ENCODE peak calls at places on chromosomes 3 and 15, in four cellular contexts. One of them, this sample, is unnamed.
A peak's percentile ranks its signal among the peaks of the same experiment; 100 is the strongest.

GRCh38 chr3:71050521-71051258 is 532.8 kb downstream of the FOXP1 start:
- DNase-seq in Karpas-422: peak; percentile 55
- DNase-seq in hepatocyte: no peak
- DNase-seq in IMR-90: peak; percentile 62
- DNase-seq in this sample: no peak

GRCh38 chr15:37773111-37773860 is 161.2 kb upstream of the TMCO5A start:
- DNase-seq in Karpas-422: no peak
- DNase-seq in hepatocyte: no peak
- DNase-seq in IMR-90: peak; percentile 89
- DNase-seq in this sample: no peak

GRCh38 chr3:170355738-170356595 is 1.5 kb upstream of the SKIL start:
- DNase-seq in Karpas-422: no peak
- DNase-seq in hepatocyte: peak; percentile 76
- DNase-seq in IMR-90: peak; percentile 54
- DNase-seq in this sample: peak; percentile 85

GRCh38 chr15:76056931-76057330 is 2.9 kb upstream of the TMEM266 start:
- DNase-seq in Karpas-422: peak; percentile 53
- DNase-seq in hepatocyte: peak; percentile 32
- DNase-seq in IMR-90: no peak
- DNase-seq in this sample: peak; percentile 63

GRCh38 chr3:64906011-64906410 is 218.2 kb upstream of the ADAMTS9 start:
- DNase-seq in Karpas-422: no peak
- DNase-seq in hepatocyte: no peak
- DNase-seq in IMR-90: no peak
- DNase-seq in this sample: no peak

GRCh38 chr3:78855190-78855589 is 912.6 kb downstream of the ROBO1 start:
- DNase-seq in Karpas-422: no peak
- DNase-seq in hepatocyte: no peak
- DNase-seq in IMR-90: no peak
- DNase-seq in this sample: no peak

GRCh38 chr3:57917611-57918010 is 90.6 kb upstream of the FLNB start:
- DNase-seq in Karpas-422: no peak
- DNase-seq in hepatocyte: no peak
- DNase-seq in IMR-90: no peak
- DNase-seq in this sample: no peak

GRCh38 chr3:152192050-152192449 is 76.7 kb upstream of the MBNL1 start:
- DNase-seq in Karpas-422: no peak
- DNase-seq in hepatocyte: no peak
- DNase-seq in IMR-90: no peak
- DNase-seq in this sample: no peak

GRCh38 chr3:28028554-28028953 is 212.9 kb upstream of the CMC1 start:
- DNase-seq in Karpas-422: no peak
- DNase-seq in hepatocyte: no peak
- DNase-seq in IMR-90: no peak
- DNase-seq in this sample: no peak

GRCh38 chr3:125589743-125590142 is 5.6 kb downstream of the OSBPL11 start:
- DNase-seq in Karpas-422: peak; percentile 88
- DNase-seq in hepatocyte: no peak
- DNase-seq in IMR-90: no peak
- DNase-seq in this sample: peak; percentile 48

GRCh38 chr15:92984161-92984560 is 84.0 kb downstream of the CHD2 start:
- DNase-seq in Karpas-422: no peak
- DNase-seq in hepatocyte: no peak
- DNase-seq in IMR-90: no peak
- DNase-seq in this sample: no peak
- H2AFZ ChIP-seq in Karpas-422: no peak overlapping the region
- H2AFZ ChIP-seq in hepatocyte: no peak overlapping the region
- H2AFZ ChIP-seq in IMR-90: no peak overlapping the region
- H2AFZ ChIP-seq in this sample: no peak overlapping the region

DNA sequence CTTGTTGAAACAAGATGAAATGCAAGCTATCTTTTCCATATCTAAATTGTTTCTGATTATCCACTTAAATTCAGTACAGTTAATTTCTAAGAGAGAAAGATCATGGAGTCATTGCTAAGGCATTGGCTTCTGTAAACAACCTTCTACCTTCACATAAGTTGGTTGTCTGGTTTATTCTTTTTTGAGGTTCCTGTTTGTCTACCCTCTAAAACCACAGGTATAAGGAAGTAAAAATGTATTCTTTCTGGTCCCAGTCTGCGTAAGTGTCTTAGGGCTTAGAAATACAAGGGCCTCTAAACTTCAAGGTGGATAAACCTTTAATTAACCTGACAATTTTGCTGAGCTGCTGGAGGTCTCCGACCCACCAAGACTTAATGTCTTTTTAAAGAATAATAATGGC is 3.6 kb upstream of the ATOSA start:
- DNase-seq in Karpas-422: peak; percentile 79
- DNase-seq in hepatocyte: no peak
- DNase-seq in IMR-90: no peak
- DNase-seq in this sample: peak; percentile 44
- H3K27ac ChIP-seq in Karpas-422: peak overlapping the region; percentile 100
- H3K27ac ChIP-seq in hepatocyte: no peak overlapping the region
- H3K27ac ChIP-seq in IMR-90: no peak overlapping the region
- H3K27ac ChIP-seq in this sample: peak overlapping the region; percentile 94

GRCh38 chr3:15882577-15882976 is 84.8 kb upstream of the ANKRD28 start:
- DNase-seq in Karpas-422: no peak
- DNase-seq in hepatocyte: no peak
- DNase-seq in IMR-90: no peak
- DNase-seq in this sample: no peak
- H2AFZ ChIP-seq in Karpas-422: no peak overlapping the region
- H2AFZ ChIP-seq in hepatocyte: no peak overlapping the region
- H2AFZ ChIP-seq in IMR-90: no peak overlapping the region
- H2AFZ ChIP-seq in this sample: no peak overlapping the region

GRCh38 chr15:78943692-78944091 is 1.2 kb downstream of the CTSH start:
- DNase-seq in Karpas-422: no peak
- DNase-seq in hepatocyte: peak; percentile 67
- DNase-seq in IMR-90: no peak
- DNase-seq in this sample: no peak

GRCh38 chr15:78944202-78944625 is 632 bp downstream of the CTSH start:
- DNase-seq in Karpas-422: peak; percentile 52
- DNase-seq in hepatocyte: no peak
- DNase-seq in IMR-90: no peak
- DNase-seq in this sample: no peak

GRCh38 chr15:78942741-78943140 is 2.1 kb downstream of the CTSH start:
- DNase-seq in Karpas-422: no peak
- DNase-seq in hepatocyte: no peak
- DNase-seq in IMR-90: no peak
- DNase-seq in this sample: no peak

GRCh38 chr15:78946493-78946892 is 1.6 kb upstream of the CTSH start:
- DNase-seq in Karpas-422: no peak
- DNase-seq in hepatocyte: no peak
- DNase-seq in IMR-90: no peak
- DNase-seq in this sample: no peak

GRCh38 chr15:78944669-78945407 is at the start of gene CTSH:
- DNase-seq in Karpas-422: peak; percentile 89
- DNase-seq in hepatocyte: peak; percentile 95
- DNase-seq in IMR-90: peak; percentile 17
- DNase-seq in this sample: peak; percentile 77
- H3K27ac ChIP-seq in Karpas-422: no peak within 1 kb of the TSS
- H3K27ac ChIP-seq in hepatocyte: peak within 1 kb of the TSS; percentile 94
- H3K27ac ChIP-seq in IMR-90: no peak within 1 kb of the TSS
- H3K27ac ChIP-seq in this sample: no peak within 1 kb of the TSS